ENCODE peak calls at places on chromosomes 6 and 20, in four cellular contexts. J, M, V and O are unnamed samples.

GRCh38 chr20:3744806-3745685 is 12.6 kb downstream of the HSPA12B start:
- DNase-seq in V (peak), M (peak), J (no peak), O (no peak)

GRCh38 chr6:158837684-158838625 is 18.8 kb upstream of the EZR start:
- DNase-seq in V (no peak), M (no peak), J (no peak), O (no peak)

GRCh38 chr6:45327956-45328522 is at the start of gene RUNX2:
- DNase-seq in M (no peak), V (no peak), J (no peak), O (peak)

GRCh38 chr6:42923656-42924055 is 5.6 kb upstream of the CNPY3 start:
- DNase-seq in J (no peak), V (no peak), M (no peak), O (peak)

GRCh38 chr6:43772571-43773049 is 2.6 kb downstream of the VEGFA start:
- DNase-seq in J (peak), V (no peak), M (no peak), O (no peak)

GRCh38 chr20:59576216-59576953 is 28.0 kb upstream of the PHACTR3 start:
- DNase-seq in J (no peak), M (no peak), V (no peak), O (no peak)

GRCh38 chr6:36979343-36979742 is 6.7 kb downstream of the MTCH1 start:
- DNase-seq in V (no peak), J (peak), M (peak), O (peak)

GRCh38 chr20:49668181-49668877 is 45.3 kb downstream of the B4GALT5 start:
- DNase-seq in J (no peak), M (no peak), V (peak), O (no peak)

GRCh38 chr6:4459032-4459431 is 317.2 kb upstream of the CDYL start:
- DNase-seq in M (peak), V (no peak), J (no peak), O (peak)

GRCh38 chr6:72505446-72505845 is 116.4 kb upstream of the KCNQ5 start:
- DNase-seq in V (no peak), M (no peak), J (no peak), O (no peak)